ENCODE peak calls at places on chromosomes 7 and 10, in ten cellular contexts. R is NT2/D1, O is small intestine, A is BJ, C is neuronal stem cell, L is fibroblast of lung, I is transverse colon, Q is upper lobe of right lung, W is brain microvascular endothelial cell, U is right cardiac atrium. X is an unnamed sample.
A peak's percentile ranks its signal among the peaks of the same experiment; 100 is the strongest.

GRCh38 chr7:98772242-98772603 is 97.6 kb downstream of the TMEM130 start:
- DNase-seq in R (no peak), O (no peak), A (no peak), C (no peak), L (no peak), I (no peak), Q (no peak), W (no peak), U (no peak), X (no peak)

GRCh38 chr10:28367865-28368541 is 65.1 kb upstream of the MPP7 start:
- DNase-seq in R (no peak), O (peak; percentile 61), A (no peak), C (no peak), L (peak; percentile 11), I (peak; percentile 31), Q (no peak), W (no peak), U (peak; percentile 17), X (peak; percentile 74)

GRCh38 chr10:100359529-100360150 is 12.6 kb downstream of the SCD start:
- DNase-seq in R (no peak), O (no peak), A (no peak), C (no peak), L (no peak), I (no peak), Q (no peak), W (no peak), U (peak; percentile 28), X (no peak)

GRCh38 chr7:35889870-35890269 is 89.0 kb downstream of the SEPTIN7 start:
- DNase-seq in R (no peak), O (no peak), A (no peak), C (no peak), L (no peak), I (no peak), Q (no peak), W (no peak), U (no peak), X (no peak)

GRCh38 chr7:116327135-116327534 is 116.8 kb downstream of the TES start:
- DNase-seq in R (no peak), O (no peak), A (no peak), C (no peak), L (no peak), I (no peak), Q (no peak), W (no peak), U (no peak), X (no peak)

GRCh38 chr10:117135026-117135372 is 3.1 kb downstream of the VAX1 start:
- DNase-seq in R (no peak), O (no peak), A (no peak), C (no peak), L (peak; percentile 30), I (no peak), Q (no peak), W (no peak), U (no peak), X (no peak)

GRCh38 chr10:11243425-11244222 is 226.0 kb downstream of the CELF2 start:
- DNase-seq in R (no peak), O (no peak), A (peak; percentile 22), C (no peak), L (peak; percentile 75), I (no peak), Q (no peak), W (no peak), U (no peak), X (no peak)

GRCh38 chr10:22133640-22134624 is 83.9 kb downstream of the EBLN1 start:
- DNase-seq in R (no peak), O (no peak), A (no peak), C (no peak), L (no peak), I (no peak), Q (no peak), W (no peak), U (no peak), X (no peak)

GRCh38 chr7:2001601-2002442 is 230.9 kb downstream of the MAD1L1 start:
- DNase-seq in R (no peak), O (no peak), A (no peak), C (peak; percentile 8), L (no peak), I (no peak), Q (peak; percentile 56), W (no peak), U (peak; percentile 11), X (peak; percentile 79)

GRCh38 chr7:1998146-1998545 is 234.6 kb downstream of the MAD1L1 start:
- DNase-seq in R (no peak), O (no peak), A (no peak), C (no peak), L (no peak), I (no peak), Q (no peak), W (no peak), U (peak; percentile 8), X (peak; percentile 49)

GRCh38 chr7:1999278-1999984 is 233.3 kb downstream of the MAD1L1 start:
- DNase-seq in R (no peak), O (no peak), A (no peak), C (no peak), L (no peak), I (no peak), Q (no peak), W (no peak), U (peak; percentile 4), X (peak; percentile 63)

GRCh38 chr7:2000801-2001321 is 231.9 kb downstream of the MAD1L1 start:
- DNase-seq in R (no peak), O (no peak), A (no peak), C (no peak), L (no peak), I (no peak), Q (peak; percentile 61), W (no peak), U (peak; percentile 13), X (peak; percentile 79)

DNA sequence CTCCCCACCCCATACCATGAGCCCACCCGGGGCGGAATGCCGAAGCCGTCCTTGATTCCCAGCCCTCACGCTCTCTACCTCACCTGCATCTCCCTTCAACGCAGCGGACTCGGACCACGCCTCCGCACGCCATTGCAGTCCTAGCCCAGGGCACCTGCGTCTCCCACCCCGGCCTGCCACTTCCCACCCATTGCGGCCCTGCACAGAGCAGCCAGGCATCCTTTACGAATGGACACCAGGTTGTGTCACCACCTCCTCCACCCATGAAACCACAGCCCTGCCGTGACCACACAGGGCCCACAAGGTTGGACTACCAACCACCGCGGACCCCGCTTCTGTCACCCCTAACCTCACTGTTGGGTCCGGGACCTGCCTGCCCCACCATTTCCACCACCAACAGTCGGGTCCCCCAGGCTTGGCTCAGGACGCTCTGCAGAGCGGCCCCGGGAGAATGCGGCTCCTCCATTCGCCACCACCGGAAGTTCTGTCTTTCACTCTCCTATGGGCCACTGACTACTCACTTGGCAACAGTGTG is 232.5 kb downstream of the MAD1L1 start:
- DNase-seq in R (no peak), O (no peak), A (no peak), C (no peak), L (no peak), I (no peak), Q (no peak), W (no peak), U (peak; percentile 4), X (peak; percentile 76)
- H3K4me3 ChIP-seq in R (no peak overlapping the region), O (no peak overlapping the region), A (no peak overlapping the region), C (no peak overlapping the region), L (no peak overlapping the region), I (no peak overlapping the region), Q (no peak overlapping the region), W (no peak overlapping the region), U (no peak overlapping the region), X (no peak overlapping the region)

GRCh38 chr7:158469396-158470051 is 118.1 kb downstream of the PTPRN2 start:
- DNase-seq in R (peak; percentile 69), O (no peak), A (no peak), C (no peak), L (no peak), I (no peak), Q (no peak), W (no peak), U (no peak), X (no peak)

GRCh38 chr7:158471716-158472115 is 115.9 kb downstream of the PTPRN2 start:
- DNase-seq in R (no peak), O (no peak), A (no peak), C (no peak), L (no peak), I (no peak), Q (no peak), W (no peak), U (no peak), X (no peak)

GRCh38 chr7:158468700-158469296 is 118.8 kb downstream of the PTPRN2 start:
- DNase-seq in R (no peak), O (no peak), A (no peak), C (no peak), L (no peak), I (no peak), Q (no peak), W (no peak), U (no peak), X (no peak)

GRCh38 chr7:158468225-158468624 is 119.4 kb downstream of the PTPRN2 start:
- DNase-seq in R (no peak), O (no peak), A (no peak), C (no peak), L (no peak), I (no peak), Q (no peak), W (no peak), U (no peak), X (no peak)

GRCh38 chr7:158470336-158470735 is 117.3 kb downstream of the PTPRN2 start:
- DNase-seq in R (peak; percentile 54), O (no peak), A (no peak), C (no peak), L (no peak), I (no peak), Q (no peak), W (no peak), U (no peak), X (no peak)
- H3K27me3 ChIP-seq in R (no peaks in the 10 kb centered on the region), O (peaks cover 2% of the 10 kb centered on the region), A (no peaks in the 10 kb centered on the region), C (no peaks in the 10 kb centered on the region), L (no peaks in the 10 kb centered on the region), I (no peaks in the 10 kb centered on the region), Q (no peaks in the 10 kb centered on the region), W (no peaks in the 10 kb centered on the region), U (no peaks in the 10 kb centered on the region), X (peaks cover 23% of the 10 kb centered on the region)

GRCh38 chr7:113086431-113086888 is at the start of gene GPR85:
- DNase-seq in R (peak; percentile 70), O (peak; percentile 9), A (no peak), C (peak; percentile 78), L (peak; percentile 74), I (peak; percentile 17), Q (peak; percentile 81), W (peak; percentile 67), U (peak; percentile 75), X (peak; percentile 87)
- H3K4me3 ChIP-seq in R (peak within 1 kb of the TSS; percentile 42), O (no peak within 1 kb of the TSS), A (peak within 1 kb of the TSS; percentile 55), C (peak within 1 kb of the TSS; percentile 51), L (peak within 1 kb of the TSS; percentile 56), I (peak within 1 kb of the TSS; percentile 14), Q (peak within 1 kb of the TSS; percentile 53), W (peak within 1 kb of the TSS; percentile 71), U (peak within 1 kb of the TSS; percentile 82), X (peak within 1 kb of the TSS; percentile 34)

GRCh38 chr10:132809237-132810140 is 23.5 kb upstream of the NKX6-2 start:
- DNase-seq in R (no peak), O (no peak), A (no peak), C (no peak), L (no peak), I (no peak), Q (no peak), W (no peak), U (no peak), X (no peak)

GRCh38 chr10:132806126-132807061 is 20.4 kb upstream of the NKX6-2 start:
- DNase-seq in R (no peak), O (no peak), A (no peak), C (no peak), L (no peak), I (no peak), Q (no peak), W (no peak), U (no peak), X (peak; percentile 58)

GRCh38 chr10:132808568-132809236 is 22.8 kb upstream of the NKX6-2 start:
- DNase-seq in R (no peak), O (no peak), A (no peak), C (no peak), L (no peak), I (no peak), Q (no peak), W (no peak), U (no peak), X (peak; percentile 76)

GRCh38 chr10:132807621-132808049 is 21.7 kb upstream of the NKX6-2 start:
- DNase-seq in R (no peak), O (no peak), A (no peak), C (no peak), L (no peak), I (no peak), Q (no peak), W (no peak), U (no peak), X (peak; percentile 61)

GRCh38 chr10:132808247-132808567 is 22.3 kb upstream of the NKX6-2 start:
- DNase-seq in R (no peak), O (no peak), A (no peak), C (no peak), L (no peak), I (no peak), Q (no peak), W (no peak), U (no peak), X (no peak)
- H3K27me3 ChIP-seq in R (no peaks in the 10 kb centered on the region), O (no peaks in the 10 kb centered on the region), A (peaks cover 5% of the 10 kb centered on the region), C (no peaks in the 10 kb centered on the region), L (no peaks in the 10 kb centered on the region), I (no peaks in the 10 kb centered on the region), Q (peaks cover 9% of the 10 kb centered on the region), W (no peaks in the 10 kb centered on the region), U (no peaks in the 10 kb centered on the region), X (no peaks in the 10 kb centered on the region)

X was measured in left lung.